ENCODE peak calls at places on chromosomes 6 and 20, in six cellular contexts. One of them, this sample, is unnamed.

GRCh38 chr6:37788259-37788658 is 31.3 kb upstream of the ZFAND3 start:
- DNase-seq in heart left ventricle: no peak
- DNase-seq in spleen: no peak
- DNase-seq in adrenal gland: no peak
- DNase-seq in sigmoid colon: no peak
- DNase-seq in endothelial cell of umbilical vein: no peak
- DNase-seq in this sample: no peak

GRCh38 chr6:75539136-75539535 is 45.5 kb upstream of the FILIP1 start:
- DNase-seq in spleen: no peak
- DNase-seq in adrenal gland: no peak
- DNase-seq in heart left ventricle: no peak
- DNase-seq in sigmoid colon: no peak
- DNase-seq in endothelial cell of umbilical vein: no peak
- DNase-seq in this sample: no peak

GRCh38 chr6:4983322-4983721 is 20.5 kb downstream of the RPP40 start:
- DNase-seq in adrenal gland: no peak
- DNase-seq in sigmoid colon: no peak
- DNase-seq in endothelial cell of umbilical vein: no peak
- DNase-seq in heart left ventricle: no peak
- DNase-seq in spleen: no peak
- DNase-seq in this sample: no peak

GRCh38 chr20:14612389-14612788 is 275.0 kb upstream of the FLRT3 start:
- DNase-seq in heart left ventricle: no peak
- DNase-seq in sigmoid colon: no peak
- DNase-seq in spleen: no peak
- DNase-seq in adrenal gland: no peak
- DNase-seq in endothelial cell of umbilical vein: no peak
- DNase-seq in this sample: no peak

GRCh38 chr6:117448732-117449131 is 23.0 kb upstream of the ROS1 start:
- DNase-seq in sigmoid colon: no peak
- DNase-seq in heart left ventricle: no peak
- DNase-seq in adrenal gland: no peak
- DNase-seq in spleen: no peak
- DNase-seq in endothelial cell of umbilical vein: no peak
- DNase-seq in this sample: no peak

GRCh38 chr6:76792394-76792793 is 670.9 kb downstream of the HTR1B start:
- DNase-seq in endothelial cell of umbilical vein: no peak
- DNase-seq in adrenal gland: no peak
- DNase-seq in sigmoid colon: no peak
- DNase-seq in spleen: no peak
- DNase-seq in heart left ventricle: no peak
- DNase-seq in this sample: no peak

GRCh38 chr20:10271470-10272219 is 53.0 kb downstream of the SNAP25 start:
- DNase-seq in adrenal gland: no peak
- DNase-seq in endothelial cell of umbilical vein: no peak
- DNase-seq in heart left ventricle: no peak
- DNase-seq in spleen: no peak
- DNase-seq in sigmoid colon: no peak
- DNase-seq in this sample: no peak

GRCh38 chr6:139474145-139475108 is 100.0 kb upstream of the CITED2 start:
- DNase-seq in endothelial cell of umbilical vein: no peak
- DNase-seq in adrenal gland: peak
- DNase-seq in spleen: peak
- DNase-seq in sigmoid colon: peak
- DNase-seq in heart left ventricle: no peak
- DNase-seq in this sample: no peak

GRCh38 chr20:62710886-62711702 is 2.5 kb downstream of the NTSR1 start:
- DNase-seq in heart left ventricle: no peak
- DNase-seq in endothelial cell of umbilical vein: no peak
- DNase-seq in adrenal gland: no peak
- DNase-seq in spleen: no peak
- DNase-seq in sigmoid colon: peak
- DNase-seq in this sample: no peak

GRCh38 chr20:19807901-19808300 is 49.8 kb downstream of the RIN2 start:
- DNase-seq in adrenal gland: no peak
- DNase-seq in spleen: no peak
- DNase-seq in heart left ventricle: no peak
- DNase-seq in sigmoid colon: peak
- DNase-seq in endothelial cell of umbilical vein: no peak
- DNase-seq in this sample: no peak

GRCh38 chr6:79946242-79946641 is 1.1 kb downstream of the ELOVL4 start:
- DNase-seq in heart left ventricle: no peak
- DNase-seq in adrenal gland: no peak
- DNase-seq in spleen: no peak
- DNase-seq in sigmoid colon: no peak
- DNase-seq in endothelial cell of umbilical vein: no peak
- DNase-seq in this sample: no peak

GRCh38 chr6:160331753-160332152 is 16.4 kb upstream of the SLC22A3 start:
- DNase-seq in endothelial cell of umbilical vein: no peak
- DNase-seq in spleen: no peak
- DNase-seq in sigmoid colon: no peak
- DNase-seq in heart left ventricle: no peak
- DNase-seq in adrenal gland: no peak
- DNase-seq in this sample: no peak

GRCh38 chr20:61719691-61720347 is 345.9 kb downstream of the TAF4 start:
- DNase-seq in adrenal gland: no peak
- DNase-seq in heart left ventricle: no peak
- DNase-seq in endothelial cell of umbilical vein: no peak
- DNase-seq in spleen: peak
- DNase-seq in sigmoid colon: no peak
- DNase-seq in this sample: no peak

GRCh38 chr6:125974214-125974866 is 12.0 kb upstream of the TRMT11 start:
- DNase-seq in endothelial cell of umbilical vein: peak
- DNase-seq in spleen: no peak
- DNase-seq in adrenal gland: no peak
- DNase-seq in heart left ventricle: no peak
- DNase-seq in sigmoid colon: no peak
- DNase-seq in this sample: no peak

GRCh38 chr6:88882536-88882935 is 80.9 kb downstream of the RNGTT start:
- DNase-seq in spleen: no peak
- DNase-seq in endothelial cell of umbilical vein: no peak
- DNase-seq in adrenal gland: no peak
- DNase-seq in heart left ventricle: no peak
- DNase-seq in sigmoid colon: no peak
- DNase-seq in this sample: no peak

GRCh38 chr6:111481836-111482235 is 1.2 kb downstream of the REV3L start:
- DNase-seq in sigmoid colon: no peak
- DNase-seq in endothelial cell of umbilical vein: peak
- DNase-seq in heart left ventricle: no peak
- DNase-seq in spleen: no peak
- DNase-seq in adrenal gland: no peak
- DNase-seq in this sample: no peak

GRCh38 chr6:39209360-39209811 is 19.9 kb downstream of the KCNK5 start:
- DNase-seq in heart left ventricle: no peak
- DNase-seq in adrenal gland: no peak
- DNase-seq in sigmoid colon: no peak
- DNase-seq in spleen: no peak
- DNase-seq in endothelial cell of umbilical vein: no peak
- DNase-seq in this sample: no peak

GRCh38 chr6:32940656-32941411 is at the start of gene HLA-DMB:
- DNase-seq in adrenal gland: peak
- DNase-seq in spleen: no peak
- DNase-seq in heart left ventricle: peak
- DNase-seq in sigmoid colon: no peak
- DNase-seq in endothelial cell of umbilical vein: peak
- DNase-seq in this sample: peak

GRCh38 chr6:41374618-41375590 is 39.5 kb downstream of the NCR2 start:
- DNase-seq in adrenal gland: no peak
- DNase-seq in endothelial cell of umbilical vein: no peak
- DNase-seq in heart left ventricle: no peak
- DNase-seq in sigmoid colon: no peak
- DNase-seq in spleen: no peak
- DNase-seq in this sample: no peak

GRCh38 chr6:146916435-146917015 is 287.7 kb upstream of the STXBP5 start:
- DNase-seq in adrenal gland: no peak
- DNase-seq in endothelial cell of umbilical vein: no peak
- DNase-seq in heart left ventricle: no peak
- DNase-seq in sigmoid colon: no peak
- DNase-seq in spleen: no peak
- DNase-seq in this sample: no peak

GRCh38 chr6:11185204-11185842 is 47.1 kb downstream of the NEDD9 start:
- DNase-seq in sigmoid colon: no peak
- DNase-seq in spleen: no peak
- DNase-seq in endothelial cell of umbilical vein: no peak
- DNase-seq in adrenal gland: no peak
- DNase-seq in heart left ventricle: no peak
- DNase-seq in this sample: no peak

GRCh38 chr6:83183082-83183828 is 9.8 kb downstream of the PGM3 start:
- DNase-seq in heart left ventricle: no peak
- DNase-seq in adrenal gland: peak
- DNase-seq in spleen: no peak
- DNase-seq in endothelial cell of umbilical vein: no peak
- DNase-seq in sigmoid colon: no peak
- DNase-seq in this sample: no peak

GRCh38 chr20:20734475-20734948 is 22.1 kb upstream of the RALGAPA2 start:
- DNase-seq in heart left ventricle: no peak
- DNase-seq in spleen: no peak
- DNase-seq in adrenal gland: no peak
- DNase-seq in endothelial cell of umbilical vein: peak
- DNase-seq in sigmoid colon: no peak
- DNase-seq in this sample: no peak

GRCh38 chr6:107657755-107658461 is 166.2 kb downstream of the SCML4 start:
- DNase-seq in spleen: peak
- DNase-seq in endothelial cell of umbilical vein: peak
- DNase-seq in adrenal gland: peak
- DNase-seq in sigmoid colon: peak
- DNase-seq in heart left ventricle: peak
- DNase-seq in this sample: no peak

GRCh38 chr6:96675617-96676016 is 112.7 kb downstream of the FHL5 start:
- DNase-seq in endothelial cell of umbilical vein: no peak
- DNase-seq in sigmoid colon: no peak
- DNase-seq in spleen: no peak
- DNase-seq in heart left ventricle: no peak
- DNase-seq in adrenal gland: peak
- DNase-seq in this sample: no peak

GRCh38 chr20:50272413-50273120 is 81.9 kb downstream of the CEBPB start:
- DNase-seq in sigmoid colon: no peak
- DNase-seq in adrenal gland: no peak
- DNase-seq in heart left ventricle: no peak
- DNase-seq in endothelial cell of umbilical vein: no peak
- DNase-seq in spleen: no peak
- DNase-seq in this sample: no peak

GRCh38 chr6:168371989-168372711 is 52.6 kb upstream of the DACT2 start:
- DNase-seq in endothelial cell of umbilical vein: no peak
- DNase-seq in adrenal gland: no peak
- DNase-seq in sigmoid colon: peak
- DNase-seq in heart left ventricle: no peak
- DNase-seq in spleen: peak
- DNase-seq in this sample: no peak

GRCh38 chr20:54668271-54669053 is 193.1 kb downstream of the DOK5 start:
- DNase-seq in endothelial cell of umbilical vein: peak
- DNase-seq in sigmoid colon: no peak
- DNase-seq in heart left ventricle: no peak
- DNase-seq in spleen: no peak
- DNase-seq in adrenal gland: no peak
- DNase-seq in this sample: no peak

GRCh38 chr6:36627801-36628246 is 33.7 kb downstream of the SRSF3 start:
- DNase-seq in endothelial cell of umbilical vein: peak
- DNase-seq in adrenal gland: peak
- DNase-seq in sigmoid colon: peak
- DNase-seq in heart left ventricle: peak
- DNase-seq in spleen: peak
- DNase-seq in this sample: peak

GRCh38 chr20:51067792-51068191 is 44.9 kb upstream of the KCNG1 start:
- DNase-seq in spleen: no peak
- DNase-seq in adrenal gland: no peak
- DNase-seq in heart left ventricle: no peak
- DNase-seq in sigmoid colon: no peak
- DNase-seq in endothelial cell of umbilical vein: peak
- DNase-seq in this sample: no peak

GRCh38 chr20:17873410-17874270 is 95.0 kb downstream of the SNX5 start:
- DNase-seq in sigmoid colon: peak
- DNase-seq in adrenal gland: peak
- DNase-seq in heart left ventricle: peak
- DNase-seq in spleen: peak
- DNase-seq in endothelial cell of umbilical vein: peak
- DNase-seq in this sample: peak
- TF ChIP-seq POLR2A in sigmoid colon: no peak
- TF ChIP-seq POLR2A in adrenal gland: no peak
- TF ChIP-seq POLR2A in heart left ventricle: no peak
- TF ChIP-seq POLR2A in spleen: no peak
- TF ChIP-seq POLR2A in endothelial cell of umbilical vein: no peak
- TF ChIP-seq POLR2A in this sample: peak

DNA sequence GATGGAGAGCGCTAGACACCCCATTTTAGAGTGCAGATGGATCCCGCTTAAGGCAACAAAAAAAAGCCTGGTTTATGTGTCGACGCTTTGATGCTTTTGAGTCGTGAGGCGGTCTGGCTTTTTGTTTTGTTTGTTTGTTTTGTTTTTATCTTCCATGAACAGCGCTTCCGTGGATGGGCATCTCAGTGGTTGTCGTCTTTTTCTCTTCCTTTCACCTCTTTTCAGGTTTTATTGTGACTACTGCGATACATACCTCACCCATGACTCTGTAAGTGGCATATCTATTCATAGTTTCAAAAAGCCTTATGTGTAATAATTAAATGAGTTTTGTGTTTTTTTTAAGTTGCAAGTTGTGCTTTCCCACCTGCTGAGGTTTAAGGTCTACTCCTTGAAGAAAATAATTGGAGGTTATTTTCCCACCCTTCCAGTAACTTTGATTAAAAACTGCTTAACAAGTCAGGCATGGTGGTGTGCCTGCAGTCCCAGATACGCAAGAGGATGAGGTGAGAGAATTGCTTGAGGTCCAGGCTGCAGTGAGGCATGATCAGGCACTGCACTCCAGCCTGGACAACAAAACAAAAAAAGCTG is 476 bp downstream of the SNRPC start:
- DNase-seq in sigmoid colon: no peak
- DNase-seq in adrenal gland: no peak
- DNase-seq in spleen: no peak
- DNase-seq in endothelial cell of umbilical vein: no peak
- DNase-seq in heart left ventricle: no peak
- DNase-seq in this sample: no peak
- H3K27ac ChIP-seq in sigmoid colon: peak
- H3K27ac ChIP-seq in adrenal gland: peak
- H3K27ac ChIP-seq in spleen: peak
- H3K27ac ChIP-seq in endothelial cell of umbilical vein: peak
- H3K27ac ChIP-seq in heart left ventricle: peak
- H3K27ac ChIP-seq in this sample: peak

DNA sequence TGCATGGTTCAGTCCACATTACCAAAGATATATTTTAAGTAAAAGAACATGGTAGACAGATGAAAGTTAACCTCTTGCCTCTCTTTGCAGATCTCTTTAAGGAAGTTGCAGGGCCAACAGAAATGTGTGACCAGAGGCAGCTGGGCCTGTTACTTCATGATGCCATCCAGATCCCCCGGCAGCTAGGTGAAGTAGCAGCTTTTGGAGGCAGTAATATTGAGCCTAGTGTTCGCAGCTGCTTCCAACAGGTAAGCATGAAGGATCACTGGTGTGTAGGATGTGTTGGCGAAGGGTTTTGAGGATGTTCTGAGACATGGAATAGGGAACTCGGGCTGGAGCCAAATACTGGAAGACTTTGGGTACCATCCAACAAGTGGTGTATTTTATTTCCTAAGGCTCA is 508.6 kb downstream of the UTRN start:
- DNase-seq in endothelial cell of umbilical vein: no peak
- DNase-seq in spleen: no peak
- DNase-seq in heart left ventricle: no peak
- DNase-seq in adrenal gland: no peak
- DNase-seq in sigmoid colon: no peak
- DNase-seq in this sample: no peak
- TF ChIP-seq POLR2A in endothelial cell of umbilical vein: no peak
- TF ChIP-seq POLR2A in spleen: no peak
- TF ChIP-seq POLR2A in heart left ventricle: no peak
- TF ChIP-seq POLR2A in adrenal gland: no peak
- TF ChIP-seq POLR2A in sigmoid colon: no peak
- TF ChIP-seq POLR2A in this sample: no peak

GRCh38 chr20:38812182-38812581 is 6.7 kb downstream of the PPP1R16B start:
- DNase-seq in adrenal gland: no peak
- DNase-seq in heart left ventricle: no peak
- DNase-seq in spleen: no peak
- DNase-seq in endothelial cell of umbilical vein: peak
- DNase-seq in sigmoid colon: no peak
- DNase-seq in this sample: no peak
- H3K27ac ChIP-seq in adrenal gland: no peak
- H3K27ac ChIP-seq in heart left ventricle: peak
- H3K27ac ChIP-seq in spleen: peak
- H3K27ac ChIP-seq in endothelial cell of umbilical vein: peak
- H3K27ac ChIP-seq in sigmoid colon: no peak
- H3K27ac ChIP-seq in this sample: no peak